ENCODE peak calls at places on chromosomes 13 and 19, in six cellular contexts. Z is kidney epithelial cell, H is mucosa of descending colon, T is tibial artery, C is pancreas, N is brain microvascular endothelial cell. S is an unnamed sample.

GRCh38 chr13:99085139-99085845 is 107.4 kb upstream of the DOCK9 start:
- DNase-seq in T (no peak), H (no peak), N (no peak), C (no peak), Z (no peak), S (no peak)

GRCh38 chr13:43469791-43470190 is 317.0 kb downstream of the ENOX1 start:
- DNase-seq in N (no peak), H (no peak), Z (no peak), T (no peak), C (no peak), S (no peak)

GRCh38 chr19:12137541-12137940 is 2.6 kb downstream of the ZNF20 start:
- DNase-seq in H (no peak), T (no peak), Z (no peak), N (no peak), C (no peak), S (no peak)

GRCh38 chr19:38229585-38230073 is 5.6 kb upstream of the DPF1 start:
- DNase-seq in C (peak; percentile 37), H (no peak), T (no peak), N (peak; percentile 60), Z (no peak), S (no peak)

GRCh38 chr19:45354443-45354842 is 13.9 kb downstream of the KLC3 start:
- DNase-seq in T (no peak), C (no peak), H (no peak), Z (no peak), N (no peak), S (no peak)

GRCh38 chr13:30744056-30744684 is 8.8 kb downstream of the ALOX5AP start:
- DNase-seq in C (no peak), T (no peak), H (peak; percentile 80), N (peak; percentile 65), Z (peak; percentile 53), S (no peak)

GRCh38 chr13:64457976-64458375 is 2772.2 kb downstream of the PCDH9 start:
- DNase-seq in C (no peak), T (no peak), N (no peak), Z (no peak), H (no peak), S (no peak)

GRCh38 chr13:106513025-106513424 is 22.4 kb downstream of the EFNB2 start:
- DNase-seq in C (no peak), H (no peak), T (no peak), N (peak; percentile 29), Z (peak; percentile 43), S (no peak)

GRCh38 chr13:113423225-113424170 is 29.8 kb downstream of the ADPRHL1 start:
- DNase-seq in C (no peak), T (no peak), Z (no peak), H (no peak), N (no peak), S (no peak)

GRCh38 chr13:40509876-40510275 is 156.6 kb downstream of the FOXO1 start:
- DNase-seq in Z (no peak), N (no peak), T (no peak), C (no peak), H (no peak), S (no peak)

GRCh38 chr19:7550987-7551761 is 15.7 kb downstream of the PNPLA6 start:
- DNase-seq in H (peak; percentile 81), C (peak; percentile 94), Z (peak; percentile 39), N (peak; percentile 27), T (peak; percentile 82), S (no peak)

GRCh38 chr19:14821958-14822357 is 13.0 kb downstream of the OR7A5 start:
- DNase-seq in C (no peak), H (no peak), N (no peak), Z (no peak), T (no peak), S (no peak)

GRCh38 chr19:46428278-46429141 is at the start of gene PNMA8C:
- DNase-seq in C (no peak), T (peak; percentile 89), H (peak; percentile 81), Z (no peak), N (peak; percentile 57), S (no peak)

GRCh38 chr19:33804021-33804799 is 7.5 kb downstream of the KCTD15 start:
- DNase-seq in T (peak; percentile 89), C (peak; percentile 95), H (peak; percentile 86), Z (no peak), N (peak; percentile 79), S (no peak)

GRCh38 chr13:29892149-29892548 is 41.7 kb upstream of the UBL3 start:
- DNase-seq in H (no peak), C (no peak), Z (no peak), N (no peak), T (no peak), S (no peak)

GRCh38 chr13:81223784-81224501 is 883.0 kb upstream of the SPRY2 start:
- DNase-seq in N (no peak), C (no peak), T (no peak), H (no peak), Z (no peak), S (no peak)

DNA sequence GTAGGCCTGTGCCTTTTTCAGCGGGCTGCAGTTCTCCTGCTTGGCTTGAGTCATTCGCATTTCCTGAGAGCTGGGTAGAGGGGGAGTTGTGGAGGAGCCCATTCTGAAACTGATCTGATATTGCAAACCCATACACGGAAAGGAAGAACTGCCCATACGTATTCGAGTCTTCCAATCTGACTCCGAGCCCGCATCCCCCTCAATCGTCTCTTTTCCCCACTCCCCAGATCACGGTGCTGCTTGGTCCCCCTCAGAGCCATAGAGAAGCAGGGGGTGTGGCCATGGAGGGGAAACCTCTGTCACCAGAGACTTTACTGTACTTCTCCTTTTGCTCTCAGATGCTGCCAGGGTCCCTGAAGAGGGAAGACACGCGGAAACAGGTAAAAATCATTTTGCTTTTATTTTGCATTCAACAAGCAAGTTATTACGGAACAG is at the start of gene CD22:
- DNase-seq in C (no peak), N (no peak), H (no peak), T (no peak), Z (no peak), S (no peak)
- H3K4me3 ChIP-seq in C (no peak within 1 kb of the TSS), N (no peak within 1 kb of the TSS), H (no peak within 1 kb of the TSS), T (no peak within 1 kb of the TSS), Z (no peak within 1 kb of the TSS), S (no peak within 1 kb of the TSS)

DNA sequence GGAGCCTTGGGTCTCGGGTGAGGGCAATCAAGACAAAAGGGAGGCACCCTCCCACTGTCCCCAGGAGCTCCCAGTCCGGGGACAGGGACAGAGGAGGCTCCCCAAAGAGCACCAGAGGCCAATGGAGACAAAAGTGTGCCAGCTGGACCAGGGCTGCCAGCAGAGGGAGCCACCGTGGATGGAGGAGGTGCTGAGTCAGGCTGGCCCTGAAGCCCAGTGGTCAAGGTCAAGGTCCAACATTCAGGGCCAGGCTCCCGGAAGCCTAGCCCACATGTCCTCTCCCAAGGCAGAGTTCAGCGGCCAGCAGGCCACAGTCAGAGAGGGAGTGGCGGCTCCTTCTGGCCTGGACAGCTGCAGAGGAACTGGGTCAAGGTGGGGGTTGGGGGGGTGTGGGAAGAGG is 8.4 kb downstream of the COL5A3 start:
- DNase-seq in C (peak; percentile 43), Z (no peak), N (no peak), H (peak; percentile 81), T (no peak), S (no peak)
- TF ChIP-seq CTCF in C (no peak), Z (peak; percentile 24), N (peak; percentile 74), H (no peak), T (no peak), S (peak; percentile 62)

DNA sequence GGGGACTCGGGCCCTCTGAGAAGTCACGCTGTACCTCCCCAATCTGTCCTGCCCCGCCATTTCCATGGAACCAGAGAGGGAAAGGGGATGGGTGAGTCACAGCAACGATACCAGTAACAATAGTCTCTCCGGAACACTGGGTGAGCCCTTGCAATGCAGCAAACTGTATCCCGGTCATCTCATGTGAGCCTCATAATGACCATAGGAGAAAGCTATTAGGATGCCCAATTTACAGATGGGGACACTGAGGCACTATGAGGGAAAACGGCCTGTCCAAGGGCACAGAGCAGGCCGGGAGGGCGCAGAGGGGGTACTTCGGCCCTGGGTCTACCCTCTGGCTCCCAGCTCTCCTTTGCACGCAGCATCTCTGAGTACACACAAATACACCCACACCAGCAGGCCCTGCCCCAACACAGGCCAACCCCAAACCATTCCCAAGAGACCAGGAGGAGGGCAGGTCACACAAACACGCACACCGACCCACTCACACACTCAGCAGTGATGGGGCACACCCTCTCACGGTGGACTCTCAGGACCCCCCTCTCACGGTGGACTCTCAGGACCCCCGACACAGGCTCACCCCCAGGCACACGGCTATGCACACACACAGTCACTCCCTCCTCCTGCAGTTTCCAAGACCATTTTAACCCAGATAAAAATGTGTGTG is 18.2 kb downstream of the LRRC4B start:
- DNase-seq in T (no peak), C (no peak), Z (no peak), H (no peak), N (no peak), S (no peak)
- H3K4me3 ChIP-seq in T (peak overlapping the region; percentile 58), C (no peak overlapping the region), Z (no peak overlapping the region), H (no peak overlapping the region), N (no peak overlapping the region), S (no peak overlapping the region)

GRCh38 chr19:16376649-16377048 is 52.0 kb downstream of the KLF2 start:
- DNase-seq in C (no peak), N (no peak), H (no peak), Z (no peak), T (no peak), S (no peak)
- TF ChIP-seq CTCF in C (no peak), N (peak; percentile 69), H (no peak), Z (peak; percentile 53), T (no peak), S (peak; percentile 48)

GRCh38 chr19:47713046-47714021 is at the start of gene EHD2:
- DNase-seq in C (peak; percentile 77), N (peak; percentile 44), Z (no peak), T (peak; percentile 90), H (no peak), S (no peak)
- H3K4me3 ChIP-seq in C (peak within 1 kb of the TSS; percentile 73), N (peak within 1 kb of the TSS; percentile 88), Z (peak within 1 kb of the TSS; percentile 75), T (peak within 1 kb of the TSS; percentile 92), H (peak within 1 kb of the TSS; percentile 23), S (peak within 1 kb of the TSS; percentile 85)

DNA sequence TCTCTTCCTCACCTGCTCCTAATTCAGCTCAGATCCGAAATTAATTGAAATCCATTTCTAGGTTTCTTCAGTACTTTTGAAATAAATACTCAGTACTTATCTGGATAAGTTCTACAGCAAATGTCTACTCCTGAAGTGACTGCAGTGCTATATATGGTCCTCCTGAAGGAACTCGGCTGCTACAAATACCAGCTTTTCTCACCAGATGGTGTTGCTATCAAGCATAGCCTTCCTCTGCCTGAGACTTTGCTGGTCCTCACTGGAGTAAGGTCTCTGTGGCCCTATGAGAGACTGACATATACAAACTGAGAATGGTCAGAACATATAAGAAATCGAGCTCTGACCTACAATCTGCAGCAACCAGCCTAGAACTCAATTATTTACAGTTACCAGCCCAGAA is 161.6 kb downstream of the NDFIP2 start:
- DNase-seq in H (no peak), N (no peak), Z (no peak), C (no peak), T (no peak), S (no peak)
- TF ChIP-seq CTCF in H (no peak), N (no peak), Z (no peak), C (no peak), T (no peak), S (no peak)

DNA sequence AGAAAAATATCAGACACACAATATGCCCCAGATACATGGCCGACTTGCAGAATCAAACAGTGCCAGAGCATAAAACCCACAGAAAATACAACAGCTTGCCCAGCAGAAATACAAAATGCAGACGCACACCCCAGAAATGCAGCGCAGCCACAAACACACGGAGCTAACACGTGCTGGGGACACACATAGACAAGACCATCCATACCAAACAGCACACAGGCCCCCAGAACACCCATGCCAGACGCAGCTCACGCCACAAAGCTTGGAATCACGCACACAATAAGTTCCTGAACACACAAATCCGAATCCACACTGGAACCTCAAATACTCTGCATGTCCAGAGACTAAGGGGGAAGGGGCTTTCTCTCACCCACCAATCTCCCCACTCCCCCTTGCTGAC is 17.1 kb downstream of the CCDC97 start:
- DNase-seq in Z (no peak), N (no peak), C (no peak), T (no peak), H (no peak), S (no peak)
- H3K4me3 ChIP-seq in Z (no peak overlapping the region), N (no peak overlapping the region), C (peak overlapping the region; percentile 21), T (peak overlapping the region; percentile 9), H (no peak overlapping the region), S (no peak overlapping the region)

GRCh38 chr19:49481020-49481683 is 6.3 kb upstream of the RPL13A start:
- DNase-seq in Z (no peak), H (no peak), T (no peak), N (no peak), C (no peak), S (no peak)
- TF ChIP-seq CTCF in Z (no peak), H (no peak), T (no peak), N (no peak), C (no peak), S (no peak)